ENCODE peak calls at places on chromosomes 11 and 22, in four cellular contexts. One of them, this sample, is unnamed.
A peak's percentile ranks its signal among the peaks of the same experiment; 100 is the strongest.

GRCh38 chr22:30324008-30324730 is 2.6 kb downstream of the TBC1D10A start:
- DNase-seq in sigmoid colon: no peak
- DNase-seq in spleen: no peak
- DNase-seq in upper lobe of right lung: no peak
- DNase-seq in this sample: no peak

GRCh38 chr11:16596231-16596630 is 142.2 kb upstream of the C11orf58 start:
- DNase-seq in upper lobe of right lung: no peak
- DNase-seq in spleen: no peak
- DNase-seq in sigmoid colon: no peak
- DNase-seq in this sample: no peak

GRCh38 chr22:46951973-46952372 is 189.5 kb downstream of the TBC1D22A start:
- DNase-seq in sigmoid colon: no peak
- DNase-seq in spleen: no peak
- DNase-seq in upper lobe of right lung: no peak
- DNase-seq in this sample: no peak

GRCh38 chr22:40324468-40325305 is 21.6 kb upstream of the ADSL start:
- DNase-seq in spleen: peak; percentile 80
- DNase-seq in sigmoid colon: no peak
- DNase-seq in upper lobe of right lung: no peak
- DNase-seq in this sample: no peak

GRCh38 chr11:79150320-79150719 is 290.5 kb downstream of the TENM4 start:
- DNase-seq in spleen: no peak
- DNase-seq in upper lobe of right lung: no peak
- DNase-seq in sigmoid colon: no peak
- DNase-seq in this sample: no peak

GRCh38 chr11:121031167-121031566 is 7.3 kb downstream of the TBCEL start:
- DNase-seq in sigmoid colon: no peak
- DNase-seq in upper lobe of right lung: no peak
- DNase-seq in spleen: no peak
- DNase-seq in this sample: no peak

GRCh38 chr22:43426816-43427215 is 15.0 kb downstream of the MPPED1 start:
- DNase-seq in sigmoid colon: no peak
- DNase-seq in spleen: no peak
- DNase-seq in upper lobe of right lung: no peak
- DNase-seq in this sample: no peak

GRCh38 chr11:22920939-22921565 is 60.8 kb upstream of the CCDC179 start:
- DNase-seq in upper lobe of right lung: no peak
- DNase-seq in sigmoid colon: no peak
- DNase-seq in spleen: no peak
- DNase-seq in this sample: peak; percentile 4

GRCh38 chr22:45242778-45243191 is 2.1 kb upstream of the KIAA0930 start:
- DNase-seq in spleen: no peak
- DNase-seq in sigmoid colon: no peak
- DNase-seq in upper lobe of right lung: no peak
- DNase-seq in this sample: no peak

GRCh38 chr22:40509401-40510134 is 127.0 kb downstream of the MRTFA start:
- DNase-seq in spleen: no peak
- DNase-seq in sigmoid colon: peak; percentile 86
- DNase-seq in upper lobe of right lung: no peak
- DNase-seq in this sample: peak; percentile 81

GRCh38 chr22:27990451-27990840 is 71.4 kb upstream of the PITPNB start:
- DNase-seq in spleen: no peak
- DNase-seq in sigmoid colon: peak; percentile 46
- DNase-seq in upper lobe of right lung: no peak
- DNase-seq in this sample: no peak

GRCh38 chr11:65013130-65013691 is 749 bp upstream of the ARL2 start:
- DNase-seq in sigmoid colon: peak; percentile 97
- DNase-seq in spleen: peak; percentile 97
- DNase-seq in upper lobe of right lung: peak; percentile 95
- DNase-seq in this sample: no peak

GRCh38 chr11:109994896-109995295 is 98.3 kb upstream of the ZC3H12C start:
- DNase-seq in upper lobe of right lung: no peak
- DNase-seq in sigmoid colon: no peak
- DNase-seq in spleen: no peak
- DNase-seq in this sample: no peak

GRCh38 chr22:33921576-33922181 is 1.4 kb upstream of the LARGE1 start:
- DNase-seq in sigmoid colon: peak; percentile 86
- DNase-seq in upper lobe of right lung: peak; percentile 77
- DNase-seq in spleen: peak; percentile 83
- DNase-seq in this sample: no peak

GRCh38 chr11:18065572-18065971 is 19.5 kb upstream of the TPH1 start:
- DNase-seq in sigmoid colon: no peak
- DNase-seq in spleen: peak; percentile 66
- DNase-seq in upper lobe of right lung: no peak
- DNase-seq in this sample: no peak

GRCh38 chr11:6576471-6577373 is 26.7 kb downstream of the RRP8 start:
- DNase-seq in sigmoid colon: peak; percentile 83
- DNase-seq in spleen: no peak
- DNase-seq in upper lobe of right lung: no peak
- DNase-seq in this sample: no peak

GRCh38 chr11:107259826-107260225 is 197.8 kb downstream of the CWF19L2 start:
- DNase-seq in sigmoid colon: no peak
- DNase-seq in spleen: no peak
- DNase-seq in upper lobe of right lung: no peak
- DNase-seq in this sample: no peak

GRCh38 chr11:70883973-70884688 is 368.2 kb downstream of the SHANK2 start:
- DNase-seq in spleen: no peak
- DNase-seq in sigmoid colon: no peak
- DNase-seq in upper lobe of right lung: no peak
- DNase-seq in this sample: no peak

GRCh38 chr11:72770799-72771198 is 18.6 kb upstream of the ARAP1 start:
- DNase-seq in upper lobe of right lung: no peak
- DNase-seq in spleen: no peak
- DNase-seq in sigmoid colon: no peak
- DNase-seq in this sample: no peak

GRCh38 chr11:44927174-44927661 is 23.5 kb downstream of the TP53I11 start:
- DNase-seq in upper lobe of right lung: peak; percentile 82
- DNase-seq in sigmoid colon: peak; percentile 80
- DNase-seq in spleen: peak; percentile 90
- DNase-seq in this sample: no peak

GRCh38 chr11:96267490-96268010 is 75.4 kb downstream of the MAML2 start:
- DNase-seq in sigmoid colon: no peak
- DNase-seq in spleen: no peak
- DNase-seq in upper lobe of right lung: no peak
- DNase-seq in this sample: no peak

GRCh38 chr11:62716816-62717215 is 9.3 kb downstream of the GNG3 start:
- DNase-seq in spleen: no peak
- DNase-seq in sigmoid colon: no peak
- DNase-seq in upper lobe of right lung: no peak
- DNase-seq in this sample: no peak

GRCh38 chr11:120068114-120068573 is 69.8 kb downstream of the TRIM29 start:
- DNase-seq in upper lobe of right lung: no peak
- DNase-seq in spleen: no peak
- DNase-seq in sigmoid colon: no peak
- DNase-seq in this sample: peak; percentile 51

GRCh38 chr11:10797561-10797960 is 11.2 kb downstream of the EIF4G2 start:
- DNase-seq in spleen: no peak
- DNase-seq in sigmoid colon: no peak
- DNase-seq in upper lobe of right lung: no peak
- DNase-seq in this sample: no peak

GRCh38 chr22:30312053-30312452 is 14.7 kb downstream of the TBC1D10A start:
- DNase-seq in upper lobe of right lung: no peak
- DNase-seq in sigmoid colon: no peak
- DNase-seq in spleen: no peak
- DNase-seq in this sample: no peak

GRCh38 chr22:21443057-21443734 is 24.0 kb upstream of the TMEM191C start:
- DNase-seq in spleen: peak; percentile 49
- DNase-seq in sigmoid colon: peak; percentile 49
- DNase-seq in upper lobe of right lung: peak; percentile 40
- DNase-seq in this sample: no peak

GRCh38 chr11:134541355-134541754 is 129.3 kb upstream of the B3GAT1 start:
- DNase-seq in sigmoid colon: no peak
- DNase-seq in spleen: no peak
- DNase-seq in upper lobe of right lung: no peak
- DNase-seq in this sample: no peak

GRCh38 chr11:8871283-8871775 is 39.7 kb upstream of the AKIP1 start:
- DNase-seq in spleen: no peak
- DNase-seq in sigmoid colon: peak; percentile 92
- DNase-seq in upper lobe of right lung: peak; percentile 69
- DNase-seq in this sample: peak; percentile 52

GRCh38 chr22:26259510-26259909 is 90.2 kb downstream of the SEZ6L start:
- DNase-seq in upper lobe of right lung: no peak
- DNase-seq in sigmoid colon: no peak
- DNase-seq in spleen: no peak
- DNase-seq in this sample: peak; percentile 9

GRCh38 chr11:74860743-74861142 is 88.1 kb downstream of the XRRA1 start:
- DNase-seq in sigmoid colon: no peak
- DNase-seq in spleen: no peak
- DNase-seq in upper lobe of right lung: no peak
- DNase-seq in this sample: no peak

DNA sequence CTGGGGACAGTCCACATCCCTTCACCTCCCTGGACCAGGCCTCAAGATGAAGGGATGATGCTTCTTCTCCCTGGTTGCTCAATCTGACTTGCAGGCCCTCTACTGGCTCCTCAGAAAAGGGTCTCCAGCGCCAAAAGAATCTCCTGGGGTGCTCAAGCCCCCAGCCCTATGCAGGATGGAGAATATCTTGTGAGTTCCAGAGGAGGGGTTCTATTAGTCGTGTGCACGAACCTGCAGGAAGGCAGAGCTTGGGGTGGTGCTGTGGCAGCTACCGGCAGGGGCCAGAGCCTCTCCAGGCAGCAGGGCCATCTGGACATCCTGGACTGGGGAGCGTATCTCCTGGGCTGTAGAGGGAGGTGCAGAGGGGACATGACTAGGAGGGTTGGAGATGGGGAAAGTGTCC is 1339.5 kb downstream of the BRD1 start:
- DNase-seq in upper lobe of right lung: no peak
- DNase-seq in spleen: peak; percentile 47
- DNase-seq in sigmoid colon: no peak
- DNase-seq in this sample: no peak
- TF ChIP-seq CTCF in upper lobe of right lung: no peak
- TF ChIP-seq CTCF in spleen: no peak
- TF ChIP-seq CTCF in sigmoid colon: no peak
- TF ChIP-seq CTCF in this sample: no peak

DNA sequence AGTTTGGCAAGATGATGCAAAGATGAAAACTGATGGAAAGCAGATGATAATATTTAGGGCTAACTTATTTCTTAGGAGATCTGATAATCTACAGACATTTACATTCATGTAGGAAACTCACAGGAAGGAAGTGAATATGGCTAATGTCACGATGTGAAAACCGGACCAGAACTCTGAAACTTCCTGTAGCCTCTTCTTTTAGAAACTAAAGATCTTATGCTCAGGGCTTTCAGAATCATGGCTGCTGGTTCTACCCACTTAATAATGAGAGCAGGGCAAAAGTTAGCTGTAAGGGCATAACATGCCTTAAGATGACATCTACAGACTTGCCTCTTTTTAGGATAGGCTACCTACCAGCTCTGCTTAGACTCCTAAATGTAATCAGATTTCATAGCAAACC is 15.2 kb downstream of the CPSF7 start:
- DNase-seq in upper lobe of right lung: no peak
- DNase-seq in sigmoid colon: no peak
- DNase-seq in spleen: no peak
- DNase-seq in this sample: no peak
- H3K36me3 ChIP-seq in upper lobe of right lung: peaks cover 100% of the 10 kb centered on the region
- H3K36me3 ChIP-seq in sigmoid colon: peaks cover 59% of the 10 kb centered on the region
- H3K36me3 ChIP-seq in spleen: peaks cover 100% of the 10 kb centered on the region
- H3K36me3 ChIP-seq in this sample: peaks cover 4% of the 10 kb centered on the region

DNA sequence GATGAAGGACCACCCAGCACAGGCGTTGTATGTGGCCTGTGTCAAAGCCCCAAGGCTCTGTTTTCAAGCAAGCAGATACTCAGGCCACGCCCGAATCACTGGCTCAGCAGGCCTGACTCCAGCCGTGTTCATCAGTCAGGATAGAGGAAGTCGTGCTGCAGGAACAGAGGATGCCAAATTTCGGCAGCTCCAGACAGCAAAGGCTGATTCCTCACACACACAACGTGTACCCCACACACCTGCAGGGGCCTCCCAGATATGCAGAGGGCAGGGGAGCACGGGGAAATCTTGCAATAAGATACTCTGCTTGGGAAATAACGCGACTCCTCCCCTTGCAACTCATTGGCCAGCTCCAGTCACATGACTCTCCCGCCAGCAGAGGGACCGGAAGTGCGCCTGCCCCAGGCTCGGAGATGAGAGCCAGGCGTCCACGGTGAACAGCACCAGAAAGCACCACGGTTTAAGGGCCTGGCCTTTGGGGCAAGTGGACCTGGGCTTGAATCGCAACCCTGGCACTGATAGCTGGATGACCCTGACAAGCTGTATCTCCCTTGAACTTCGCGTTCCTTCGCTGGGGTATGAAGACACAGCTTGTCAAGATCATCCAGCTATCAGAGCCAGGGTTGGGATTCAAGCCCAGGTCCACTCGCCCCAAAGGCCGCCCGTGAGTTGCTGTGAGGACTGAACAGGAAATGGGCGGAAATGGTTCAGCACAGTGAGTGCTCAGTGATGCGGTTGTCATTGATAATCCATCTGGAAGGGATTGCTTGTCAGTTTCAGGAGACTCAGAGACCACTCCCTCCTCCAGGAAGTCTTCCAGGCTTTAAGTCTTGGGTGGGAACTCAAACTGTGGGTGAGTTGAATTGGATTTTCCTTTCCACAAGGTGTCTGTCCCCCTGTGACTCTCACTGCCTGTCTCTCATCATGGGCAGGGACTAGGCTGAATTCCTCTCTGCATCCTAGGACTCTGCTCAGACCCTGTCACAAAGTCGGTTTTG is 88.5 kb downstream of the MYEOV start:
- DNase-seq in spleen: peak; percentile 75
- DNase-seq in sigmoid colon: peak; percentile 68
- DNase-seq in upper lobe of right lung: peak; percentile 67
- DNase-seq in this sample: no peak
- H3K4me3 ChIP-seq in spleen: no peak overlapping the region
- H3K4me3 ChIP-seq in sigmoid colon: no peak overlapping the region
- H3K4me3 ChIP-seq in upper lobe of right lung: peak overlapping the region; percentile 8
- H3K4me3 ChIP-seq in this sample: no peak overlapping the region

GRCh38 chr22:37562049-37562784 is 1.9 kb downstream of the CDC42EP1 start:
- DNase-seq in upper lobe of right lung: no peak
- DNase-seq in sigmoid colon: no peak
- DNase-seq in spleen: no peak
- DNase-seq in this sample: no peak
- TF ChIP-seq CTCF in upper lobe of right lung: no peak
- TF ChIP-seq CTCF in sigmoid colon: peak; percentile 5
- TF ChIP-seq CTCF in spleen: no peak
- TF ChIP-seq CTCF in this sample: no peak

GRCh38 chr11:32099516-32099915 is 8.6 kb downstream of the RCN1 start:
- DNase-seq in sigmoid colon: no peak
- DNase-seq in spleen: no peak
- DNase-seq in upper lobe of right lung: no peak
- DNase-seq in this sample: no peak
- H3K36me3 ChIP-seq in sigmoid colon: no peaks in the 10 kb centered on the region
- H3K36me3 ChIP-seq in spleen: peaks cover 75% of the 10 kb centered on the region
- H3K36me3 ChIP-seq in upper lobe of right lung: peaks cover 69% of the 10 kb centered on the region
- H3K36me3 ChIP-seq in this sample: peaks cover 5% of the 10 kb centered on the region

GRCh38 chr11:77636738-77637344 is 753 bp downstream of the CLNS1A start:
- DNase-seq in spleen: no peak
- DNase-seq in sigmoid colon: no peak
- DNase-seq in upper lobe of right lung: no peak
- DNase-seq in this sample: no peak
- H3K4me3 ChIP-seq in spleen: peak overlapping the region; percentile 95
- H3K4me3 ChIP-seq in sigmoid colon: peak overlapping the region; percentile 86
- H3K4me3 ChIP-seq in upper lobe of right lung: peak overlapping the region; percentile 100
- H3K4me3 ChIP-seq in this sample: peak overlapping the region; percentile 85

This sample was measured in kidney epithelial cell.